ENCODE peak calls at places on chromosomes 3 and 15, in seven cellular contexts. One of them, this sample, is unnamed. For H3K4me1, the result is how much of the 10 kb centered on the place peaks cover.

GRCh38 chr3:197186887-197187588 is 111.4 kb downstream of the DLG1 start:
- DNase-seq in right atrium auricular region: no peak
- DNase-seq in IMR-90: peak
- DNase-seq in left lung: no peak
- DNase-seq in stomach: no peak
- DNase-seq in tibial nerve: peak
- DNase-seq in psoas muscle: no peak
- DNase-seq in this sample: no peak

GRCh38 chr3:23396746-23397145 is 193.6 kb downstream of the UBE2E2 start:
- DNase-seq in right atrium auricular region: no peak
- DNase-seq in IMR-90: no peak
- DNase-seq in left lung: no peak
- DNase-seq in stomach: no peak
- DNase-seq in tibial nerve: no peak
- DNase-seq in psoas muscle: no peak
- DNase-seq in this sample: no peak

GRCh38 chr15:72935521-72935920 is 116.7 kb upstream of the NEO1 start:
- DNase-seq in right atrium auricular region: no peak
- DNase-seq in IMR-90: no peak
- DNase-seq in left lung: no peak
- DNase-seq in stomach: no peak
- DNase-seq in tibial nerve: no peak
- DNase-seq in psoas muscle: no peak
- DNase-seq in this sample: no peak

GRCh38 chr3:56983427-56983826 is 77.0 kb upstream of the SPATA12 start:
- DNase-seq in right atrium auricular region: no peak
- DNase-seq in IMR-90: no peak
- DNase-seq in left lung: no peak
- DNase-seq in stomach: no peak
- DNase-seq in tibial nerve: no peak
- DNase-seq in psoas muscle: no peak
- DNase-seq in this sample: no peak

GRCh38 chr3:140288575-140288974 is 353.6 kb downstream of the CLSTN2 start:
- DNase-seq in right atrium auricular region: no peak
- DNase-seq in IMR-90: no peak
- DNase-seq in left lung: no peak
- DNase-seq in stomach: no peak
- DNase-seq in tibial nerve: no peak
- DNase-seq in psoas muscle: no peak
- DNase-seq in this sample: no peak

GRCh38 chr3:177633671-177634207 is 436.5 kb upstream of the TBL1XR1 start:
- DNase-seq in right atrium auricular region: no peak
- DNase-seq in IMR-90: peak
- DNase-seq in left lung: no peak
- DNase-seq in stomach: no peak
- DNase-seq in tibial nerve: no peak
- DNase-seq in psoas muscle: no peak
- DNase-seq in this sample: no peak

GRCh38 chr15:90232941-90233700 is 620 bp downstream of the CIB1 start:
- DNase-seq in right atrium auricular region: peak
- DNase-seq in IMR-90: peak
- DNase-seq in left lung: peak
- DNase-seq in stomach: peak
- DNase-seq in tibial nerve: peak
- DNase-seq in psoas muscle: peak
- DNase-seq in this sample: no peak

GRCh38 chr15:100005013-100005412 is 271.8 kb upstream of the LYSMD4 start:
- DNase-seq in right atrium auricular region: no peak
- DNase-seq in IMR-90: no peak
- DNase-seq in left lung: no peak
- DNase-seq in stomach: no peak
- DNase-seq in tibial nerve: no peak
- DNase-seq in psoas muscle: no peak
- DNase-seq in this sample: no peak

GRCh38 chr3:100844063-100844936 is 135.0 kb downstream of the TFG start:
- DNase-seq in right atrium auricular region: no peak
- DNase-seq in IMR-90: peak
- DNase-seq in left lung: no peak
- DNase-seq in stomach: no peak
- DNase-seq in tibial nerve: no peak
- DNase-seq in psoas muscle: no peak
- DNase-seq in this sample: no peak

GRCh38 chr3:132556467-132557159 is 40.5 kb upstream of the ACKR4 start:
- DNase-seq in right atrium auricular region: no peak
- DNase-seq in IMR-90: no peak
- DNase-seq in left lung: no peak
- DNase-seq in stomach: no peak
- DNase-seq in tibial nerve: peak
- DNase-seq in psoas muscle: peak
- DNase-seq in this sample: peak

GRCh38 chr3:195102609-195103467 is 168.1 kb downstream of the XXYLT1 start:
- DNase-seq in right atrium auricular region: no peak
- DNase-seq in IMR-90: peak
- DNase-seq in left lung: peak
- DNase-seq in stomach: no peak
- DNase-seq in tibial nerve: peak
- DNase-seq in psoas muscle: no peak
- DNase-seq in this sample: peak

GRCh38 chr3:99931059-99931458 is 113.4 kb downstream of the CMSS1 start:
- DNase-seq in right atrium auricular region: no peak
- DNase-seq in IMR-90: no peak
- DNase-seq in left lung: no peak
- DNase-seq in stomach: no peak
- DNase-seq in tibial nerve: no peak
- DNase-seq in psoas muscle: no peak
- DNase-seq in this sample: no peak

GRCh38 chr3:119810018-119810435 is 28.1 kb downstream of the NR1I2 start:
- DNase-seq in right atrium auricular region: no peak
- DNase-seq in IMR-90: peak
- DNase-seq in left lung: peak
- DNase-seq in stomach: peak
- DNase-seq in tibial nerve: no peak
- DNase-seq in psoas muscle: peak
- DNase-seq in this sample: no peak

GRCh38 chr15:71197620-71198019 is 82.3 kb downstream of the THSD4 start:
- DNase-seq in right atrium auricular region: no peak
- DNase-seq in IMR-90: no peak
- DNase-seq in left lung: no peak
- DNase-seq in stomach: no peak
- DNase-seq in tibial nerve: no peak
- DNase-seq in psoas muscle: no peak
- DNase-seq in this sample: no peak

GRCh38 chr15:70474682-70475438 is 288.5 kb downstream of the UACA start:
- DNase-seq in right atrium auricular region: peak
- DNase-seq in IMR-90: peak
- DNase-seq in left lung: peak
- DNase-seq in stomach: peak
- DNase-seq in tibial nerve: peak
- DNase-seq in psoas muscle: peak
- DNase-seq in this sample: peak

GRCh38 chr15:48794697-48795134 is 16.2 kb downstream of the CEP152 start:
- DNase-seq in right atrium auricular region: no peak
- DNase-seq in IMR-90: peak
- DNase-seq in left lung: no peak
- DNase-seq in stomach: no peak
- DNase-seq in tibial nerve: no peak
- DNase-seq in psoas muscle: no peak
- DNase-seq in this sample: no peak

GRCh38 chr3:36792342-36792741 is 28.0 kb upstream of the DCLK3 start:
- DNase-seq in right atrium auricular region: no peak
- DNase-seq in IMR-90: peak
- DNase-seq in left lung: no peak
- DNase-seq in stomach: no peak
- DNase-seq in tibial nerve: no peak
- DNase-seq in psoas muscle: no peak
- DNase-seq in this sample: no peak

GRCh38 chr15:32849769-32850668 is 132.2 kb downstream of the GREM1 start:
- DNase-seq in right atrium auricular region: no peak
- DNase-seq in IMR-90: peak
- DNase-seq in left lung: no peak
- DNase-seq in stomach: no peak
- DNase-seq in tibial nerve: no peak
- DNase-seq in psoas muscle: no peak
- DNase-seq in this sample: no peak

GRCh38 chr15:61879219-61879618 is 181.0 kb downstream of the VPS13C start:
- DNase-seq in right atrium auricular region: no peak
- DNase-seq in IMR-90: no peak
- DNase-seq in left lung: no peak
- DNase-seq in stomach: peak
- DNase-seq in tibial nerve: no peak
- DNase-seq in psoas muscle: no peak
- DNase-seq in this sample: no peak

GRCh38 chr3:14228611-14229470 is 50.2 kb downstream of the LSM3 start:
- DNase-seq in right atrium auricular region: no peak
- DNase-seq in IMR-90: no peak
- DNase-seq in left lung: no peak
- DNase-seq in stomach: no peak
- DNase-seq in tibial nerve: no peak
- DNase-seq in psoas muscle: no peak
- DNase-seq in this sample: no peak

GRCh38 chr3:11248596-11248995 is 23.6 kb upstream of the ATG7 start:
- DNase-seq in right atrium auricular region: no peak
- DNase-seq in IMR-90: peak
- DNase-seq in left lung: no peak
- DNase-seq in stomach: no peak
- DNase-seq in tibial nerve: no peak
- DNase-seq in psoas muscle: no peak
- DNase-seq in this sample: no peak

GRCh38 chr15:57611119-57611518 is 19.4 kb downstream of the MYZAP start:
- DNase-seq in right atrium auricular region: no peak
- DNase-seq in IMR-90: no peak
- DNase-seq in left lung: no peak
- DNase-seq in stomach: peak
- DNase-seq in tibial nerve: no peak
- DNase-seq in psoas muscle: no peak
- DNase-seq in this sample: no peak

DNA sequence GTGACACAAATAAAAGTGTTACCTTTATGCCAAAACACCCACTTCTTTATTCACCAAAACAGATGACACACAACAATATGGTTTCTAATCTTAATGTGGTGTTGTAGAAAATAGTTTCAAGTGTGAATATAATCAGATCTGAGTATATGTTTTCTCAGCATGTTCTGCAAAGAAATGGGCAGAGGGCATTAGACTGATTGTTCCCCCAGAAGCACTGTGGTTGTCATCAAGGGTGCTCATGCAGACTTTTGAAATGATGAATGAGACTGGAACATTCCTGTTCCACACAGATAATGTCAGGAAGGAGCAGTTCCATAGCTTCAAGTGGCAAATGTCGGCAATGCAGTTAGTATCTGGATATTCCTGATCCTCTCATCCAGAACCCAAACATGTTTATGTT is 37.5 kb downstream of the GPR176 start:
- DNase-seq in right atrium auricular region: no peak
- DNase-seq in IMR-90: no peak
- DNase-seq in left lung: no peak
- DNase-seq in stomach: no peak
- DNase-seq in tibial nerve: no peak
- DNase-seq in psoas muscle: no peak
- DNase-seq in this sample: no peak
- H3K4me1 ChIP-seq in right atrium auricular region: under half
- H3K4me1 ChIP-seq in IMR-90: under half
- H3K4me1 ChIP-seq in left lung: under half
- H3K4me1 ChIP-seq in stomach: under half
- H3K4me1 ChIP-seq in tibial nerve: under half
- H3K4me1 ChIP-seq in psoas muscle: under half
- H3K4me1 ChIP-seq in this sample: under half

GRCh38 chr3:157465741-157466140 is 29.1 kb downstream of the PTX3 start:
- DNase-seq in right atrium auricular region: no peak
- DNase-seq in IMR-90: no peak
- DNase-seq in left lung: no peak
- DNase-seq in stomach: no peak
- DNase-seq in tibial nerve: no peak
- DNase-seq in psoas muscle: no peak
- DNase-seq in this sample: no peak
- H3K4me1 ChIP-seq in right atrium auricular region: under half
- H3K4me1 ChIP-seq in IMR-90: under half
- H3K4me1 ChIP-seq in left lung: under half
- H3K4me1 ChIP-seq in stomach: under half
- H3K4me1 ChIP-seq in tibial nerve: under half
- H3K4me1 ChIP-seq in psoas muscle: under half
- H3K4me1 ChIP-seq in this sample: under half

DNA sequence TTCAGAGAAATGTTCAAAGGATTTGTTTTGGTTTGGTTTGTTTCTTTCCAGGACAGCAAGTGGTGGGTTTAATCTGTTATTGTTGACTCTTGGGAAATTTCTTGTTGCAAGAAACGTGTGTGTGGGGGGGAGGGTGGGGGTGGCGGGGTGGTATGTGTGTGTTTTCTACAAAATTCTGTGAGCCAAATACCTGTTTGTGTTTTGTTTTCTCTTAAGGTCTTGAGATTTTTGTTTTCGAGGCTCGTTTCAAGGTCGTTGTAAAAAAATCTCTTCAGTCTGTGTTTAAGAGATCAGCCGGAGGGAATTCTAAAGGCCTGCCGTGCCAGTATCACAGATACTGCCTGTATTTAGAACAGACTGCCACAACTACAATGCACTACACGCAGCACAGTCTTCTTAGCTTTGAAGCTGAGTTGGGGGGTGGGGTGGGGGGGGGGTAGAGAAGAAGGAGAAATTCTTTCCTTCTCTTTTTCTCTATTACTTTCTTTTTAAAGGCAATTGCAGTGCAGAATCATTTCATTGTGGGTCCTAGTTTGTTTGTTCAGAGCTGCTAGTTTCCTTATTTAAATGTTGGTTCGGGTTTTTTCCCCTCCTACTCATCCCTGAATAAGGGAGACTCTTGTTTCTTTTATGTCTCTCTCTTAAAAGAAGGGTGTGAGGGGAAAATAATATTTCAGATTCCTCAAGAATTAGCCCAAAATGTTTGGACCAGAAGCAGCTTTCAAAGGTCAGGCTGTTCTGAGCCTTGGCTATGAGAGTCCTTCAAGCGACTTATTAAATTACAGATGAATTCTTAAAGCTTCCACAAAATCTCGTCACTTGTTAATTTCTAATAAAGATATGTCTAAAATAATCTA is 1.4 kb upstream of the BCL6 start:
- DNase-seq in right atrium auricular region: no peak
- DNase-seq in IMR-90: peak
- DNase-seq in left lung: no peak
- DNase-seq in stomach: no peak
- DNase-seq in tibial nerve: no peak
- DNase-seq in psoas muscle: no peak
- DNase-seq in this sample: no peak
- H3K4me1 ChIP-seq in right atrium auricular region: under half
- H3K4me1 ChIP-seq in IMR-90: under half
- H3K4me1 ChIP-seq in left lung: half or more
- H3K4me1 ChIP-seq in stomach: under half
- H3K4me1 ChIP-seq in tibial nerve: under half
- H3K4me1 ChIP-seq in psoas muscle: under half
- H3K4me1 ChIP-seq in this sample: under half

GRCh38 chr3:167668651-167669050 is 14.9 kb upstream of the WDR49 start:
- DNase-seq in right atrium auricular region: no peak
- DNase-seq in IMR-90: no peak
- DNase-seq in left lung: no peak
- DNase-seq in stomach: no peak
- DNase-seq in tibial nerve: no peak
- DNase-seq in psoas muscle: no peak
- DNase-seq in this sample: no peak

GRCh38 chr3:167657684-167658225 is 4.0 kb upstream of the WDR49 start:
- DNase-seq in right atrium auricular region: no peak
- DNase-seq in IMR-90: no peak
- DNase-seq in left lung: no peak
- DNase-seq in stomach: no peak
- DNase-seq in tibial nerve: no peak
- DNase-seq in psoas muscle: no peak
- DNase-seq in this sample: no peak

GRCh38 chr3:167662919-167663400 is 9.2 kb upstream of the WDR49 start:
- DNase-seq in right atrium auricular region: no peak
- DNase-seq in IMR-90: no peak
- DNase-seq in left lung: no peak
- DNase-seq in stomach: no peak
- DNase-seq in tibial nerve: no peak
- DNase-seq in psoas muscle: no peak
- DNase-seq in this sample: no peak
- H3K4me1 ChIP-seq in right atrium auricular region: under half
- H3K4me1 ChIP-seq in IMR-90: under half
- H3K4me1 ChIP-seq in left lung: under half
- H3K4me1 ChIP-seq in stomach: under half
- H3K4me1 ChIP-seq in tibial nerve: under half
- H3K4me1 ChIP-seq in psoas muscle: under half
- H3K4me1 ChIP-seq in this sample: under half

This sample was measured in uterus.